ENCODE peak calls at places on chromosomes 16 and 17, in four cellular contexts. Z is fibroblast of lung, K is PC-3, B is K562. F is an unnamed sample. For H3K27me3, the result is how much of the 10 kb centered on the place peaks cover.

GRCh38 chr16:57918994-57919393 is 51.9 kb downstream of the CNGB1 start:
- DNase-seq in Z (no peak), K (no peak), B (no peak), F (no peak)

GRCh38 chr16:81599034-81599744 is 154.6 kb downstream of the CMIP start:
- DNase-seq in Z (no peak), K (peak), B (no peak), F (no peak)

GRCh38 chr16:86789621-86790051 is 211.3 kb downstream of the FOXL1 start:
- DNase-seq in Z (no peak), K (peak), B (no peak), F (no peak)

GRCh38 chr17:14755002-14755401 is 454.1 kb downstream of the HS3ST3B1 start:
- DNase-seq in Z (peak), K (peak), B (no peak), F (no peak)

GRCh38 chr17:45018514-45019176 is 32.8 kb downstream of the DCAKD start:
- DNase-seq in Z (peak), K (peak), B (peak), F (no peak)

GRCh38 chr17:39579318-39580081 is 28.2 kb downstream of the NEUROD2 start:
- DNase-seq in Z (no peak), K (no peak), B (no peak), F (no peak)

GRCh38 chr17:34619687-34620217 is 40.4 kb downstream of the TMEM132E start:
- DNase-seq in Z (no peak), K (no peak), B (no peak), F (no peak)

GRCh38 chr17:38604479-38605229 is 1.1 kb downstream of the SRCIN1 start:
- DNase-seq in Z (no peak), K (no peak), B (peak), F (no peak)

GRCh38 chr17:31537558-31537957 is 146.1 kb downstream of the RAB11FIP4 start:
- DNase-seq in Z (no peak), K (no peak), B (no peak), F (peak)

GRCh38 chr16:18069683-18070082 is 266.9 kb downstream of the NPIPA8 start:
- DNase-seq in Z (no peak), K (no peak), B (no peak), F (no peak)

GRCh38 chr17:2406271-2406902 is 5.5 kb upstream of the MNT start:
- DNase-seq in Z (no peak), K (peak), B (no peak), F (no peak)

GRCh38 chr16:19704321-19705130 is 13.5 kb downstream of the KNOP1 start:
- DNase-seq in Z (peak), K (peak), B (no peak), F (peak)

GRCh38 chr16:27169511-27170071 is 33.7 kb upstream of the KDM8 start:
- DNase-seq in Z (peak), K (peak), B (no peak), F (peak)

GRCh38 chr16:12573300-12573699 is 230.4 kb downstream of the CPPED1 start:
- DNase-seq in Z (no peak), K (no peak), B (no peak), F (no peak)
- H3K4me2 ChIP-seq in Z (no peak), K (no peak), B (no peak), F (no peak)

DNA sequence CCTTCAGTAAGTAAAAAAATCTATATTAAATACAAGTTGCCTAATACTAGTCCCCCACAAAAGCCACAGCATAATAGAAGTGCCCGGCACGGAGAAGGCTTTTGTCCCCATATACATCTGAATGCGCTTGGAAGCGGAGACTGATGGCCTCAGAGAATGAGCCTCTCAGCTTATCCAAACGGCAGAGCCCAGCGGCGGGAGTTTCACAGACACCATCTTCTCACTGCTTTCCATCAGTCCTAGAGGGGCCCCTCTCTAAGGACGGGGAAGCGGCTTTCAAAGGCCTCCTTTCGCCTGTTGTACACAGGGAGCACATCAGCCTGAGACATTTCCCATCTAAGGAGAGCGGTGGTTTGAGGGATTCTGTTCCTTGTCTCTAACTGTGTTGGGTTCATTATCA is 16.9 kb downstream of the NXN start:
- DNase-seq in Z (no peak), K (no peak), B (no peak), F (no peak)
- TF ChIP-seq EZH2 in Z (no peak), K (no peak), B (no peak), F (no peak)

GRCh38 chr17:7290166-7290565 is 4.3 kb downstream of the YBX2 start:
- DNase-seq in Z (no peak), K (no peak), B (no peak), F (no peak)
- H3K27me3 ChIP-seq in Z (under half), K (under half), B (under half), F (half or more)

GRCh38 chr17:72456026-72456569 is 335.3 kb downstream of the SOX9 start:
- DNase-seq in Z (peak), K (peak), B (no peak), F (peak)

GRCh38 chr17:72454342-72454741 is 333.5 kb downstream of the SOX9 start:
- DNase-seq in Z (no peak), K (no peak), B (no peak), F (no peak)

GRCh38 chr17:72448019-72448418 is 327.2 kb downstream of the SOX9 start:
- DNase-seq in Z (no peak), K (no peak), B (no peak), F (no peak)

GRCh38 chr17:72455562-72455961 is 334.7 kb downstream of the SOX9 start:
- DNase-seq in Z (no peak), K (no peak), B (no peak), F (no peak)

GRCh38 chr17:72452286-72453173 is 331.7 kb downstream of the SOX9 start:
- DNase-seq in Z (no peak), K (no peak), B (no peak), F (no peak)
- H3K4me2 ChIP-seq in Z (no peak), K (no peak), B (no peak), F (no peak)

GRCh38 chr17:20156196-20157077 is 147.3 kb downstream of the SPECC1 start:
- DNase-seq in Z (peak), K (peak), B (peak), F (peak)
- TF ChIP-seq EZH2 in Z (no peak), K (no peak), B (no peak), F (no peak)

GRCh38 chr16:56191807-56192643 is 736 bp downstream of the GNAO1 start:
- DNase-seq in Z (no peak), K (no peak), B (no peak), F (no peak)
- H3K27me3 ChIP-seq in Z (under half), K (half or more), B (under half), F (half or more)

GRCh38 chr16:66581246-66581952 is 2.1 kb downstream of the CMTM2 start:
- DNase-seq in Z (peak), K (no peak), B (no peak), F (peak)

GRCh38 chr16:66576306-66576705 is 3.0 kb upstream of the CMTM2 start:
- DNase-seq in Z (no peak), K (no peak), B (no peak), F (no peak)

GRCh38 chr16:66578596-66579531 is at the start of gene CMTM2:
- DNase-seq in Z (peak), K (no peak), B (no peak), F (no peak)

GRCh38 chr16:66585477-66586239 is 6.4 kb downstream of the CMTM2 start:
- DNase-seq in Z (no peak), K (no peak), B (no peak), F (no peak)

GRCh38 chr16:66580605-66581209 is 1.4 kb downstream of the CMTM2 start:
- DNase-seq in Z (peak), K (peak), B (no peak), F (peak)
- H3K4me2 ChIP-seq in Z (peak), K (no peak), B (no peak), F (peak)

F was measured in astrocyte.